ENCODE peak calls at places on chromosomes 2 and 18, in four cellular contexts. K, B, R and Q are unnamed samples.

GRCh38 chr2:52416340-52416739 is 1351.3 kb upstream of the CHAC2 start:
- DNase-seq in K (no peak), B (no peak), R (no peak), Q (no peak)

GRCh38 chr2:54942373-54942772 is 107.9 kb downstream of the RTN4 start:
- DNase-seq in K (no peak), B (no peak), R (no peak), Q (no peak)

GRCh38 chr2:127022817-127023216 is 84.1 kb downstream of the BIN1 start:
- DNase-seq in K (no peak), B (no peak), R (no peak), Q (no peak)

GRCh38 chr2:157744571-157745076 is 116.0 kb upstream of the ACVR1C start:
- DNase-seq in K (no peak), B (no peak), R (no peak), Q (no peak)

GRCh38 chr2:68018727-68019126 is 44.1 kb downstream of the C1D start:
- DNase-seq in K (no peak), B (no peak), R (no peak), Q (no peak)

GRCh38 chr2:105144941-105145300 is 96.6 kb upstream of the GPR45 start:
- DNase-seq in K (no peak), B (no peak), R (no peak), Q (no peak)

GRCh38 chr18:8423051-8423558 is 186.1 kb upstream of the RAB12 start:
- DNase-seq in K (no peak), B (no peak), R (no peak), Q (no peak)

GRCh38 chr2:62845256-62845655 is 139.7 kb downstream of the EHBP1 start:
- DNase-seq in K (no peak), B (no peak), R (no peak), Q (no peak)

GRCh38 chr2:55581875-55582547 is 35.4 kb downstream of the PPP4R3B start:
- DNase-seq in K (peak; percentile 68), B (no peak), R (no peak), Q (no peak)

GRCh38 chr2:85577063-85577385 is 362 bp upstream of the VAMP8 start:
- DNase-seq in K (no peak), B (no peak), R (no peak), Q (no peak)

GRCh38 chr2:132403176-132403575 is 13.4 kb upstream of the GPR39 start:
- DNase-seq in K (no peak), B (no peak), R (no peak), Q (no peak)

GRCh38 chr2:135257383-135258090 is 205.4 kb downstream of the RAB3GAP1 start:
- DNase-seq in K (no peak), B (no peak), R (no peak), Q (no peak)

GRCh38 chr2:148303166-148303565 is 282.3 kb downstream of the MBD5 start:
- DNase-seq in K (no peak), B (no peak), R (no peak), Q (no peak)

GRCh38 chr2:8427211-8427610 is 254.6 kb upstream of the ID2 start:
- DNase-seq in K (no peak), B (no peak), R (peak; percentile 34), Q (no peak)

GRCh38 chr2:3639653-3640052 is 18.3 kb upstream of the ALLC start:
- DNase-seq in K (no peak), B (peak; percentile 53), R (peak; percentile 37), Q (peak; percentile 15)

GRCh38 chr2:37459095-37459981 is 114.9 kb downstream of the QPCT start:
- DNase-seq in K (no peak), B (no peak), R (no peak), Q (no peak)

GRCh38 chr2:144832048-144832447 is 312.1 kb upstream of the ZEB2 start:
- DNase-seq in K (no peak), B (no peak), R (no peak), Q (no peak)

GRCh38 chr2:240926516-240927389 is 20.6 kb downstream of the CROCC2 start:
- DNase-seq in K (peak; percentile 84), B (peak; percentile 78), R (peak; percentile 65), Q (no peak)

GRCh38 chr2:173215316-173215715 is 139.4 kb upstream of the CDCA7 start:
- DNase-seq in K (no peak), B (no peak), R (no peak), Q (no peak)

GRCh38 chr2:81050580-81050979 is 746.0 kb upstream of the LRRTM1 start:
- DNase-seq in K (no peak), B (no peak), R (no peak), Q (no peak)

GRCh38 chr2:3490191-3491158 is 28.9 kb downstream of the ADI1 start:
- DNase-seq in K (no peak), B (no peak), R (peak; percentile 44), Q (peak; percentile 40)

GRCh38 chr2:73920577-73921545 is 5.8 kb upstream of the DGUOK start:
- DNase-seq in K (no peak), B (peak; percentile 80), R (peak; percentile 89), Q (peak; percentile 54)

GRCh38 chr2:73823916-73824523 is 4.7 kb upstream of the STAMBP start:
- DNase-seq in K (peak; percentile 35), B (no peak), R (no peak), Q (no peak)

GRCh38 chr2:171479154-171479814 is 43.0 kb upstream of the CYBRD1 start:
- DNase-seq in K (no peak), B (no peak), R (no peak), Q (no peak)

GRCh38 chr2:173030541-173031485 is 44.8 kb upstream of the MAP3K20 start:
- DNase-seq in K (no peak), B (no peak), R (no peak), Q (no peak)

DNA sequence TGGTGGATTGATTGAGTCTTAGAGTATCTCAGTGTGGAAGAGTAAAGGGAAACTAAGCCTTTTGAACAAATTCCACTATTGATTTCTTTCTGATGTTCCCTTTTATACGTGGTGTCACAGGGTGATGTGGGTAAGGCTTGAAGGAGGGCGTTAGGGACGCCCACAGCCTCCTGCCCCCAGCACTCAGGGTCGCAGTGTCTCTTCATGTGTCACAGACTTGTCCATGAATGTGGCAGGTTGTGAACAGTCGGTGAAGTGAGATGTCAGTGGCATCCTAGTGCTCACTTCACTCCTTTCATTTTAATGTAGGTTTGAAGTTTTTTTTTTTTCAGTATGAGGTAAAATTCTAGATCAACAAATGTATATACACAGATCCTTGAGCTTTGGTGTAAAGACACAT is 123.2 kb upstream of the IL1R2 start:
- DNase-seq in K (no peak), B (no peak), R (no peak), Q (no peak)
- H3K36me3 ChIP-seq in K (peaks cover 73% of the 10 kb centered on the region), B (peaks cover 100% of the 10 kb centered on the region), R (peaks cover 40% of the 10 kb centered on the region), Q (no peaks in the 10 kb centered on the region)

GRCh38 chr2:214076527-214076926 is 334.3 kb upstream of the VWC2L start:
- DNase-seq in K (no peak), B (no peak), R (no peak), Q (no peak)

GRCh38 chr2:214077727-214078126 is 333.1 kb upstream of the VWC2L start:
- DNase-seq in K (no peak), B (no peak), R (no peak), Q (no peak)

GRCh38 chr2:214075446-214075845 is 335.4 kb upstream of the VWC2L start:
- DNase-seq in K (no peak), B (no peak), R (no peak), Q (no peak)

GRCh38 chr2:214079032-214079431 is 331.8 kb upstream of the VWC2L start:
- DNase-seq in K (no peak), B (no peak), R (no peak), Q (no peak)
- TF ChIP-seq CTCF in K (no peak), B (no peak), R (no peak), Q (no peak)

GRCh38 chr2:32976409-32977063 is 29.8 kb downstream of the LTBP1 start:
- DNase-seq in K (no peak), B (no peak), R (no peak), Q (peak; percentile 49)
- H3K36me3 ChIP-seq in K (no peaks in the 10 kb centered on the region), B (no peaks in the 10 kb centered on the region), R (no peaks in the 10 kb centered on the region), Q (no peaks in the 10 kb centered on the region)

GRCh38 chr2:11809586-11810236 is 63.3 kb downstream of the LPIN1 start:
- DNase-seq in K (no peak), B (no peak), R (no peak), Q (no peak)
- TF ChIP-seq CTCF in K (no peak), B (no peak), R (no peak), Q (no peak)

GRCh38 chr2:96551605-96552283 is 15.2 kb downstream of the ARID5A start:
- DNase-seq in K (no peak), B (no peak), R (no peak), Q (no peak)

GRCh38 chr2:96549967-96550786 is 13.6 kb downstream of the ARID5A start:
- DNase-seq in K (no peak), B (no peak), R (peak; percentile 59), Q (peak; percentile 79)

GRCh38 chr2:96552284-96553175 is 16.0 kb downstream of the ARID5A start:
- DNase-seq in K (no peak), B (no peak), R (no peak), Q (no peak)

GRCh38 chr2:96549466-96549785 is 12.9 kb downstream of the ARID5A start:
- DNase-seq in K (no peak), B (no peak), R (peak; percentile 57), Q (peak; percentile 36)

DNA sequence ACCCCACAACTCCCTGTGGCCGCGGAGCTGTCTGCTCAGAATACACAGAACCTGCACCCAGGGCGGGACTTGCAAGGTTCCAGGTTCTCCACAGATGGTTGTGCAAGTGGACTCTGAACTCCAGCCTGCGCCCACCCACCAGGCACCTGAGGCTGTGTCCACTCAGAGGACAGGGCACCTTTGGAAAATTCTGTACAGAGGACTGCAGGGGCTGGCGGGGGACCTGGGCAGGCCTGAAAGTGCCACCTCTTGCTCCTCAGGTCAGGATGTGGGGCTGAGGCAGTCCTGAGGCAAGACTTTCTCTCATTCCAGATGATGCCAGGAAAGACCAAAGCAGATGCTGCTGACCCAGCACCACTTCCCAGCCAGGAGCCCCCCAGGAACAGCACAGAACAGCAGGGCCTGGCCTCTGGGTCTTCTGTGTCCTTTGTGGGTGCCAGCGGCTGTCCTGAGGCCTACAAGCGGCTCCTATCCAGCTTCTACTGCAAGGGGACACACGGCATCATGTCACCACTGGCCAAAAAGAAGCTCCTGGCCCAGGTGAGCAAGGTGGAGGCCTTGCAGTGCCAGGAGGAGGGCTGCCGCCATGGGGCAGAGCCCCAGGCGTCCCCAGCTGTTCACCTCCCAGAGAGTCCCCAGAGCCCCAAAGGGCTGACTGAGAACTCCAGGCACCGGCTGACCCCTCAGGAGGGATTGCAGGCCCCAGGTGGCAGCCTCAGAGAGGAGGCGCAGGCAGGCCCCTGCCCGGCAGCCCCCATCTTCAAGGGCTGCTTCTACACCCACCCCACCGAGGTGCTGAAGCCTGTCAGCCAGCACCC is 14.4 kb downstream of the ARID5A start:
- DNase-seq in K (no peak), B (no peak), R (no peak), Q (no peak)
- H3K36me3 ChIP-seq in K (peaks cover 34% of the 10 kb centered on the region), B (peaks cover 78% of the 10 kb centered on the region), R (peaks cover 44% of the 10 kb centered on the region), Q (no peaks in the 10 kb centered on the region)

GRCh38 chr18:12076424-12077140 is 17.1 kb upstream of the ANKRD62 start:
- DNase-seq in K (no peak), B (peak; percentile 81), R (no peak), Q (no peak)

GRCh38 chr18:12079504-12080237 is 14.0 kb upstream of the ANKRD62 start:
- DNase-seq in K (no peak), B (no peak), R (no peak), Q (no peak)

GRCh38 chr18:12074734-12075133 is 18.9 kb upstream of the ANKRD62 start:
- DNase-seq in K (no peak), B (no peak), R (no peak), Q (no peak)
- TF ChIP-seq CTCF in K (no peak), B (no peak), R (no peak), Q (no peak)

GRCh38 chr2:9613291-9613690 is 17.5 kb downstream of the YWHAQ start:
- DNase-seq in K (no peak), B (no peak), R (no peak), Q (no peak)
- H3K36me3 ChIP-seq in K (no peaks in the 10 kb centered on the region), B (no peaks in the 10 kb centered on the region), R (no peaks in the 10 kb centered on the region), Q (peaks cover 10% of the 10 kb centered on the region)